ENCODE peak calls at places on chromosomes 4 and X, in ten cellular contexts. U is WERI-Rb-1, K is psoas muscle, M is left lung, A is tibial artery, T is transverse colon, W is esophagus squamous epithelium, E is GM23248, G is body of pancreas, V is AG04450. L is an unnamed sample.

GRCh38 chrX:80812176-80812575 is 2.5 kb upstream of the BRWD3 start:
- DNase-seq in U (peak), K (no peak), M (peak), A (no peak), T (peak), W (no peak), E (peak), G (no peak), V (no peak), L (peak)

GRCh38 chr4:113878718-113879117 is 100.7 kb downstream of the ARSJ start:
- DNase-seq in U (peak), K (no peak), M (no peak), A (no peak), T (no peak), W (no peak), E (peak), G (no peak), V (peak), L (peak)

GRCh38 chr4:128287159-128287870 is at the start of gene PGRMC2:
- DNase-seq in U (peak), K (no peak), M (peak), A (no peak), T (peak), W (peak), E (peak), G (no peak), V (no peak), L (peak)

GRCh38 chr4:130632731-130633604 is 1537.0 kb downstream of the C4orf33 start:
- DNase-seq in U (peak), K (no peak), M (no peak), A (no peak), T (no peak), W (no peak), E (no peak), G (no peak), V (no peak), L (peak)

GRCh38 chr4:1009647-1010521 is 1.5 kb upstream of the FGFRL1 start:
- DNase-seq in U (peak), K (peak), M (peak), A (peak), T (peak), W (peak), E (peak), G (peak), V (no peak), L (no peak)

GRCh38 chr4:128358903-128359260 is 71.3 kb upstream of the PGRMC2 start:
- DNase-seq in U (no peak), K (no peak), M (no peak), A (no peak), T (no peak), W (no peak), E (peak), G (no peak), V (no peak), L (no peak)

GRCh38 chr4:31674313-31674947 is 954.3 kb downstream of the PCDH7 start:
- DNase-seq in U (peak), K (no peak), M (no peak), A (no peak), T (no peak), W (no peak), E (no peak), G (no peak), V (no peak), L (no peak)

GRCh38 chr4:146333187-146333894 is 119.0 kb downstream of the REELD1 start:
- DNase-seq in U (peak), K (no peak), M (no peak), A (no peak), T (peak), W (no peak), E (peak), G (no peak), V (peak), L (peak)

GRCh38 chrX:14533867-14534266 is 4.5 kb downstream of the GLRA2 start:
- DNase-seq in U (no peak), K (no peak), M (no peak), A (no peak), T (no peak), W (no peak), E (no peak), G (no peak), V (no peak), L (no peak)

GRCh38 chr4:159355456-159355855 is 252.6 kb downstream of the RAPGEF2 start:
- DNase-seq in U (no peak), K (no peak), M (no peak), A (no peak), T (no peak), W (no peak), E (no peak), G (no peak), V (no peak), L (no peak)

GRCh38 chrX:119684916-119685224 is 8.1 kb downstream of the SEPTIN6 start:
- DNase-seq in U (no peak), K (no peak), M (no peak), A (no peak), T (no peak), W (no peak), E (peak), G (no peak), V (no peak), L (no peak)
- H3K27ac ChIP-seq in U (no peak), K (peak), M (peak), A (peak), T (peak), W (peak), E (peak), G (peak), V (no peak), L (no peak)

GRCh38 chr4:143406523-143406922 is 69.8 kb downstream of the GAB1 start:
- DNase-seq in U (no peak), K (peak), M (peak), A (peak), T (peak), W (peak), E (peak), G (peak), V (no peak), L (peak)
- H3K27ac ChIP-seq in U (no peak), K (peak), M (peak), A (peak), T (peak), W (peak), E (no peak), G (no peak), V (no peak), L (no peak)

GRCh38 chr4:123893746-123894095 is 497.1 kb downstream of the SPRY1 start:
- DNase-seq in U (no peak), K (no peak), M (no peak), A (no peak), T (no peak), W (no peak), E (peak), G (no peak), V (no peak), L (peak)
- H3K27ac ChIP-seq in U (no peak), K (peak), M (no peak), A (no peak), T (no peak), W (no peak), E (no peak), G (no peak), V (no peak), L (no peak)

DNA sequence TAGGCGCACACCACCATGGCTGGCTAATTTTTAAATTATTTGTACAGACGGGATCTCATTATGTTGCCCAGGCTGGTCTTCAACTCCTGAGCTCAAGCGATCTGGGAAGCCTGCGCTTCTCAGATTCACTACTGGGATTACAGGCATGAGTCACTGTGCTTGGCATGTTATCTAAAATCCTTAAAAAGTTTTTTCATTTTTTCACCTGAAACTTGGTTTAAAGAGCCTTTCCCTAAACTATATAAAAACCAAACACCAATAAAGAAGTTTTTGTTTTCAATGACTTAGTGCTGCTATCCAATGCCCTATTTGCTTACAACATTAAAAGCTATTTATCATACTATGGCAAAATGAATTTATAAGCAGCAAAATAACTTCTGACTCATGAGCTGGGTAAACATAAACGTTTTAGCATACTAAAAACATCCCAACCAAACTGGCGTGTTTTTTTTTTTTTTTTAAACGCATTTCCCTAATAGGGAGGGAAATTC is 127.8 kb downstream of the UBE2K start:
- DNase-seq in U (no peak), K (no peak), M (no peak), A (no peak), T (no peak), W (no peak), E (peak), G (no peak), V (no peak), L (peak)
- H3K27ac ChIP-seq in U (no peak), K (no peak), M (peak), A (no peak), T (no peak), W (no peak), E (no peak), G (no peak), V (no peak), L (no peak)

GRCh38 chrX:39904816-39905474 is 192.8 kb downstream of the BCOR start:
- DNase-seq in U (no peak), K (no peak), M (no peak), A (no peak), T (no peak), W (no peak), E (no peak), G (no peak), V (no peak), L (no peak)
- H3K27ac ChIP-seq in U (no peak), K (no peak), M (no peak), A (no peak), T (peak), W (no peak), E (no peak), G (peak), V (no peak), L (no peak)

DNA sequence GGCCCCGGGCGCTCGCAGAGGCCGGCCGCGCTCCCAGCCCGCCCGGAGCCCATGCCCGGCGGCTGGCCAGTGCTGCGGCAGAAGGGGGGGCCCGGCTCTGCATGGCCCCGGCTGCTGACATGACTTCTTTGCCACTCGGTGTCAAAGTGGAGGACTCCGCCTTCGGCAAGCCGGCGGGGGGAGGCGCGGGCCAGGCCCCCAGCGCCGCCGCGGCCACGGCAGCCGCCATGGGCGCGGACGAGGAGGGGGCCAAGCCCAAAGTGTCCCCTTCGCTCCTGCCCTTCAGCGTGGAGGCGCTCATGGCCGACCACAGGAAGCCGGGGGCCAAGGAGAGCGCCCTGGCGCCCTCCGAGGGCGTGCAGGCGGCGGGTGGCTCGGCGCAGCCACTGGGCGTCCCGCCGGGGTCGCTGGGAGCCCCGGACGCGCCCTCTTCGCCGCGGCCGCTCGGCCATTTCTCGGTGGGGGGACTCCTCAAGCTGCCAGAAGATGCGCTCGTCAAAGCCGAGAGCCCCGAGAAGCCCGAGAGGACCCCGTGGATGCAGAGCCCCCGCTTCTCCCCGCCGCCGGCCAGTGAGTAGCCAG is 425 bp downstream of the MSX1 start:
- DNase-seq in U (no peak), K (peak), M (no peak), A (no peak), T (no peak), W (no peak), E (peak), G (no peak), V (no peak), L (no peak)
- H3K27ac ChIP-seq in U (peak), K (peak), M (peak), A (peak), T (no peak), W (no peak), E (peak), G (peak), V (no peak), L (no peak)